ENCODE peak calls at places on chromosome 6, in seven cellular contexts. P is K562, J is SK-N-SH, Q is HepG2, I is HCT116, E is H1, G is GM12878. W is an unnamed sample.

GRCh38 chr6:131134220-131134831 is 941 bp upstream of the AKAP7 start:
- DNase-seq in Q (no peak), J (no peak), E (no peak), I (no peak), P (no peak), G (no peak), W (no peak)

GRCh38 chr6:39610229-39610628 is 115.0 kb downstream of the KIF6 start:
- DNase-seq in J (no peak), E (no peak), P (no peak), I (no peak), Q (peak; percentile 4), G (no peak), W (no peak)

GRCh38 chr6:72245565-72245964 is 359.2 kb downstream of the RIMS1 start:
- DNase-seq in P (no peak), E (peak; percentile 31), J (no peak), I (no peak), Q (no peak), G (no peak), W (no peak)

GRCh38 chr6:125363010-125363359 is 61.2 kb upstream of the HDDC2 start:
- DNase-seq in G (no peak), Q (peak; percentile 9), J (peak; percentile 5), E (peak; percentile 70), I (no peak), P (no peak), W (peak; percentile 50)

GRCh38 chr6:108660251-108660650 is 99.5 kb downstream of the FOXO3 start:
- DNase-seq in P (no peak), E (no peak), J (no peak), Q (no peak), G (no peak), I (no peak), W (no peak)

GRCh38 chr6:17393335-17394191 is at the start of gene CAP2:
- DNase-seq in Q (peak; percentile 65), G (no peak), J (peak; percentile 80), I (no peak), P (no peak), E (peak; percentile 54), W (peak; percentile 47)

GRCh38 chr6:170583736-170584180 is 679 bp downstream of the PDCD2 start:
- DNase-seq in Q (no peak), J (no peak), I (no peak), G (no peak), E (no peak), P (no peak), W (peak; percentile 4)

GRCh38 chr6:7726416-7727149 is 684 bp downstream of the BMP6 start:
- DNase-seq in E (no peak), I (no peak), P (no peak), J (peak; percentile 57), G (no peak), Q (no peak), W (no peak)

GRCh38 chr6:89117285-89118108 is at the start of gene SRSF12:
- DNase-seq in I (no peak), G (no peak), E (no peak), P (no peak), J (peak; percentile 98), Q (no peak), W (peak; percentile 19)

GRCh38 chr6:138564170-138564721 is 65.0 kb upstream of the NHSL1 start:
- DNase-seq in E (no peak), J (no peak), P (no peak), G (no peak), Q (no peak), I (no peak), W (no peak)
- TF ChIP-seq JUND in E (no peak), J (no peak), P (no peak), G (no peak), Q (no peak), I (no peak), W (no peak)

GRCh38 chr6:54053893-54054391 is 57.3 kb upstream of the MLIP start:
- DNase-seq in I (peak; percentile 48), E (no peak), Q (no peak), G (no peak), J (no peak), P (no peak), W (no peak)
- TF ChIP-seq JUND in I (peak; percentile 69), E (no peak), Q (no peak), G (no peak), J (no peak), P (no peak), W (no peak)

DNA sequence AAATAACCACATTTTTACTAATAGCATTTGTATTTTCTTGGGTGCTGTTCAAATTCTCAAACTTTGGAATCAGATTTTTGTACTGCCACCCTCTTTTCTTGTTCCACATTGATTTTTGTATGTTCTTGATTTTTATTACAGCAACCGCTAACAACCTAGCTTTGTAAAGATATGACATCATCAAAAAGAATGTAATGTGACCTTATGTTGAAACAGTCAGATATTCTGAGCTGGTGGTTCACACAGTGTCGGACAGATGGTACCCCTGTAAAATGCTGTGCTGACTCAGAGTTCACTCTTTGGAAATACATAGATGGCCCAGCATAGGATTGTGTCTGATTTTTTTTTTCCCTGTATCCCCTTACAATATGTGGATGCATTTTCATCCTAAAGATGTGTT is 118.9 kb downstream of the QKI start:
- DNase-seq in P (no peak), Q (peak; percentile 73), E (no peak), G (no peak), I (no peak), J (no peak), W (no peak)
- TF ChIP-seq JUND in P (no peak), Q (no peak), E (no peak), G (no peak), I (no peak), J (peak; percentile 61), W (no peak)

GRCh38 chr6:85355816-85356215 is 94.1 kb upstream of the NT5E start:
- DNase-seq in J (no peak), E (no peak), G (no peak), I (no peak), Q (no peak), P (no peak), W (no peak)
- TF ChIP-seq JUND in J (no peak), E (no peak), G (no peak), I (no peak), Q (no peak), P (no peak), W (no peak)